ENCODE peak calls at places on chromosomes 2 and 18, in seven cellular contexts. E is right atrium auricular region, N is kidney, S is astrocyte of the spinal cord, M is prostate gland, Q is transverse colon, Y is A549. V is an unnamed sample.

GRCh38 chr2:230956827-230957755 is 32.0 kb upstream of the GPR55 start:
- DNase-seq in E (peak; percentile 60), N (no peak), S (peak; percentile 54), M (peak; percentile 22), Q (peak; percentile 64), Y (peak; percentile 73), V (no peak)

GRCh38 chr18:35695803-35696202 is 114.3 kb downstream of the GALNT1 start:
- DNase-seq in E (peak; percentile 69), N (no peak), S (no peak), M (peak; percentile 75), Q (no peak), Y (no peak), V (peak; percentile 77)

GRCh38 chr2:223363085-223363484 is 239.1 kb downstream of the SCG2 start:
- DNase-seq in E (no peak), N (no peak), S (no peak), M (no peak), Q (no peak), Y (no peak), V (no peak)

GRCh38 chr18:46299465-46300004 is 195.3 kb downstream of the HAUS1 start:
- DNase-seq in E (no peak), N (no peak), S (no peak), M (no peak), Q (no peak), Y (no peak), V (no peak)

GRCh38 chr2:68365087-68365486 is at the start of gene PLEK:
- DNase-seq in E (peak; percentile 69), N (peak; percentile 66), S (no peak), M (no peak), Q (peak; percentile 72), Y (no peak), V (peak; percentile 50)

GRCh38 chr2:97355176-97355575 is 234.5 kb downstream of the ANKRD36B start:
- DNase-seq in E (no peak), N (no peak), S (no peak), M (no peak), Q (no peak), Y (no peak), V (no peak)

GRCh38 chr18:10518595-10519273 is 7.1 kb upstream of the NAPG start:
- DNase-seq in E (no peak), N (peak; percentile 80), S (peak; percentile 33), M (peak; percentile 47), Q (peak; percentile 27), Y (no peak), V (no peak)

GRCh38 chr18:63157293-63158011 is 162.1 kb downstream of the BCL2 start:
- DNase-seq in E (no peak), N (no peak), S (no peak), M (no peak), Q (peak; percentile 51), Y (no peak), V (no peak)

GRCh38 chr2:162435676-162436075 is 91.7 kb downstream of the GCA start:
- DNase-seq in E (no peak), N (no peak), S (peak; percentile 15), M (no peak), Q (no peak), Y (no peak), V (no peak)

GRCh38 chr18:47929681-47930085 is 776 bp downstream of the SMAD2 start:
- DNase-seq in E (no peak), N (no peak), S (no peak), M (peak; percentile 7), Q (no peak), Y (no peak), V (no peak)

GRCh38 chr2:194260185-194260584 is 1396.8 kb upstream of the SLC39A10 start:
- DNase-seq in E (no peak), N (no peak), S (no peak), M (no peak), Q (no peak), Y (no peak), V (no peak)

GRCh38 chr2:118911936-118912335 is 30.1 kb upstream of the MARCO start:
- DNase-seq in E (no peak), N (no peak), S (no peak), M (no peak), Q (no peak), Y (no peak), V (no peak)

GRCh38 chr2:42567806-42568429 is 514 bp upstream of the MTA3 start:
- DNase-seq in E (peak; percentile 61), N (peak; percentile 80), S (peak; percentile 42), M (peak; percentile 23), Q (peak; percentile 72), Y (peak; percentile 18), V (peak; percentile 49)

GRCh38 chr18:36424741-36425142 is 127.2 kb downstream of the FHOD3 start:
- DNase-seq in E (no peak), N (no peak), S (no peak), M (no peak), Q (no peak), Y (no peak), V (no peak)

GRCh38 chr2:174662459-174662858 is 64.9 kb upstream of the WIPF1 start:
- DNase-seq in E (no peak), N (no peak), S (peak; percentile 75), M (no peak), Q (no peak), Y (peak; percentile 8), V (no peak)

GRCh38 chr2:134411279-134411827 is 157.5 kb downstream of the MGAT5 start:
- DNase-seq in E (no peak), N (no peak), S (no peak), M (no peak), Q (no peak), Y (no peak), V (no peak)

GRCh38 chr18:9612215-9612830 is 2.0 kb downstream of the PPP4R1 start:
- DNase-seq in E (no peak), N (no peak), S (peak; percentile 57), M (peak; percentile 49), Q (peak; percentile 35), Y (peak; percentile 52), V (peak; percentile 41)

GRCh38 chr18:3494245-3494526 is 44.2 kb downstream of the TGIF1 start:
- DNase-seq in E (no peak), N (no peak), S (no peak), M (no peak), Q (no peak), Y (no peak), V (no peak)

GRCh38 chr2:159035790-159036411 is 67.5 kb downstream of the TANC1 start:
- DNase-seq in E (no peak), N (no peak), S (peak; percentile 68), M (peak; percentile 89), Q (peak; percentile 70), Y (peak; percentile 10), V (no peak)

GRCh38 chr2:172231508-172231907 is 128.8 kb upstream of the DLX2 start:
- DNase-seq in E (no peak), N (no peak), S (no peak), M (no peak), Q (no peak), Y (no peak), V (no peak)

GRCh38 chr2:98463551-98463971 is 18.9 kb downstream of the INPP4A start:
- DNase-seq in E (no peak), N (no peak), S (no peak), M (no peak), Q (no peak), Y (no peak), V (no peak)

GRCh38 chr18:3596324-3597158 is 146.6 kb downstream of the TGIF1 start:
- DNase-seq in E (peak; percentile 83), N (peak; percentile 78), S (peak; percentile 36), M (peak; percentile 23), Q (peak; percentile 66), Y (no peak), V (no peak)

GRCh38 chr18:60146220-60146960 is 226.2 kb downstream of the MC4R start:
- DNase-seq in E (no peak), N (no peak), S (peak; percentile 14), M (no peak), Q (no peak), Y (no peak), V (no peak)

GRCh38 chr2:124316875-124317605 is 292.0 kb downstream of the CNTNAP5 start:
- DNase-seq in E (no peak), N (no peak), S (no peak), M (no peak), Q (no peak), Y (no peak), V (no peak)

GRCh38 chr2:211396815-211397214 is 840.4 kb downstream of the CPS1 start:
- DNase-seq in E (no peak), N (no peak), S (no peak), M (peak; percentile 44), Q (no peak), Y (no peak), V (no peak)

GRCh38 chr2:218285604-218286003 is 6.7 kb downstream of the TMBIM1 start:
- DNase-seq in E (no peak), N (no peak), S (peak; percentile 43), M (peak; percentile 88), Q (no peak), Y (no peak), V (peak; percentile 87)

GRCh38 chr2:10909050-10909995 is 2.4 kb upstream of the KCNF1 start:
- DNase-seq in E (no peak), N (no peak), S (no peak), M (no peak), Q (no peak), Y (peak; percentile 50), V (no peak)

GRCh38 chr18:73987247-73987980 is 160.2 kb downstream of the FBXO15 start:
- DNase-seq in E (no peak), N (no peak), S (peak; percentile 48), M (no peak), Q (no peak), Y (no peak), V (no peak)

GRCh38 chr2:212416126-212416525 is 122.5 kb downstream of the ERBB4 start:
- DNase-seq in E (no peak), N (no peak), S (no peak), M (no peak), Q (no peak), Y (no peak), V (no peak)

DNA sequence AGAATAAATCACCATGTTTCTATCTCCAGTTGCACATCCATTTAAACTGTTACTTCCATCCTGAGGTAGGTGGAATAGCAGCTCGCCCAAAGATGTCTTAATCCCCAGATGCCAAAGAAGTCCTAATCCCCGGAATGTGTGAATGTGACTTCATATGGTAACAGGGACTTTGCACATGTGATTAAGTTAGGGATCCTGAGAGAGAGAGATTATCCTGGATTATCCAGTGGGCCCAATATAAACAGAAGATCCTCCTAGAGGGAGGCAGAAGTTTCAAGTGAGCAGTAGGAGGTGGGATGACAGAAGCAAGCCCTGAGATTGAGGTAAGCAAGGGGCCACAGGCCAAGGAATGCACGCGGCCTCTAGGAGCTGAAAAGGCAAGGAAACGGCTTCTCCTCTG is 19.8 kb downstream of the CREG2 start:
- DNase-seq in E (no peak), N (no peak), S (no peak), M (no peak), Q (no peak), Y (no peak), V (no peak)
- TF ChIP-seq CTCF in E (no peak), N (no peak), S (no peak), M (no peak), Q (no peak), Y (no peak), V (no peak)

GRCh38 chr18:77100751-77101355 is 31.7 kb downstream of the MBP start:
- DNase-seq in E (no peak), N (no peak), S (no peak), M (no peak), Q (no peak), Y (no peak), V (no peak)
- H3K4me3 ChIP-seq in E (no peak overlapping the region), N (no peak overlapping the region), S (no peak overlapping the region), M (no peak overlapping the region), Q (no peak overlapping the region), Y (peak overlapping the region; percentile 10), V (no peak overlapping the region)

GRCh38 chr2:75424936-75425619 is 135.7 kb downstream of the EVA1A start:
- DNase-seq in E (no peak), N (no peak), S (peak; percentile 6), M (no peak), Q (no peak), Y (no peak), V (no peak)
- TF ChIP-seq CTCF in E (no peak), N (no peak), S (no peak), M (no peak), Q (no peak), Y (peak; percentile 46), V (no peak)

GRCh38 chr2:19362094-19362649 is 3.7 kb upstream of the OSR1 start:
- DNase-seq in E (no peak), N (no peak), S (peak; percentile 58), M (no peak), Q (no peak), Y (no peak), V (no peak)
- H3K4me3 ChIP-seq in E (peak overlapping the region; percentile 67), N (peak overlapping the region; percentile 99), S (peak overlapping the region; percentile 64), M (peak overlapping the region; percentile 44), Q (peak overlapping the region; percentile 46), Y (peak overlapping the region; percentile 67), V (peak overlapping the region; percentile 45)